ENCODE peak calls at places on chromosomes 3 and 15, in four cellular contexts. O is GM12878, T is K562, K is H1. N is an unnamed sample.

GRCh38 chr3:87397210-87397609 is 120.8 kb upstream of the POU1F1 start:
- DNase-seq in K (no peak), O (no peak), T (no peak), N (no peak)

GRCh38 chr15:40081691-40082194 is 26.9 kb downstream of the BMF start:
- DNase-seq in K (no peak), T (peak), O (no peak), N (peak)

GRCh38 chr15:68900032-68900431 is 30.3 kb upstream of the SPESP1 start:
- DNase-seq in K (no peak), T (no peak), O (no peak), N (peak)

GRCh38 chr3:136659253-136659652 is 92.9 kb downstream of the STAG1 start:
- DNase-seq in O (no peak), T (no peak), K (no peak), N (no peak)

GRCh38 chr15:63218114-63218808 is 28.9 kb downstream of the RAB8B start:
- DNase-seq in T (peak), K (no peak), O (no peak), N (peak)

GRCh38 chr15:69568621-69569020 is 116.0 kb downstream of the RPLP1 start:
- DNase-seq in T (no peak), O (no peak), K (no peak), N (no peak)

GRCh38 chr3:59056706-59057105 is 6.9 kb upstream of the CFAP20DC start:
- DNase-seq in K (no peak), O (no peak), T (no peak), N (no peak)

GRCh38 chr3:149917124-149917667 is 53.5 kb downstream of the PFN2 start:
- DNase-seq in K (no peak), T (no peak), O (no peak), N (no peak)

GRCh38 chr3:115245437-115245836 is 98.3 kb upstream of the ZBTB20 start:
- DNase-seq in O (no peak), K (no peak), T (peak), N (no peak)

GRCh38 chr3:79534732-79535131 is 233.1 kb downstream of the ROBO1 start:
- DNase-seq in O (no peak), T (no peak), K (no peak), N (no peak)

GRCh38 chr15:78739996-78740903 is 71.0 kb downstream of the ADAMTS7 start:
- DNase-seq in K (peak), T (peak), O (no peak), N (peak)

GRCh38 chr15:85494035-85494793 is 113.8 kb downstream of the AKAP13 start:
- DNase-seq in T (peak), K (no peak), O (no peak), N (no peak)

GRCh38 chr3:113245775-113246174 is 34.4 kb downstream of the BOC start:
- DNase-seq in T (no peak), O (no peak), K (no peak), N (no peak)

GRCh38 chr3:69925506-69925905 is 74.0 kb upstream of the SAMMSON start:
- DNase-seq in K (no peak), T (no peak), O (no peak), N (no peak)

GRCh38 chr3:196127308-196128040 is 45.6 kb upstream of the TFRC start:
- DNase-seq in O (no peak), K (no peak), T (peak), N (no peak)

GRCh38 chr15:80778964-80779657 is at the start of gene CEMIP:
- DNase-seq in K (peak), O (no peak), T (peak), N (peak)

GRCh38 chr15:48385431-48385830 is 54.2 kb downstream of the DUT start:
- DNase-seq in T (no peak), K (no peak), O (no peak), N (no peak)

GRCh38 chr3:149954812-149955211 is 15.9 kb downstream of the PFN2 start:
- DNase-seq in T (no peak), O (no peak), K (no peak), N (no peak)

GRCh38 chr3:136883967-136884720 is 22.1 kb downstream of the NCK1 start:
- DNase-seq in T (no peak), O (no peak), K (no peak), N (no peak)

GRCh38 chr3:77186728-77187127 is 146.8 kb downstream of the ROBO2 start:
- DNase-seq in K (no peak), O (no peak), T (no peak), N (no peak)

GRCh38 chr15:89797678-89798201 is 16.9 kb downstream of the ANPEP start:
- DNase-seq in T (no peak), K (no peak), O (no peak), N (no peak)

GRCh38 chr15:42622328-42622925 is 47.0 kb downstream of the STARD9 start:
- DNase-seq in K (no peak), O (no peak), T (peak), N (peak)

GRCh38 chr3:107621465-107621864 is 98.7 kb downstream of the BBX start:
- DNase-seq in K (no peak), T (no peak), O (no peak), N (no peak)

GRCh38 chr3:191775451-191776233 is 314.7 kb downstream of the PYDC2 start:
- DNase-seq in T (no peak), K (no peak), O (no peak), N (no peak)

GRCh38 chr3:49017646-49017977 is 768 bp downstream of the DALRD3 start:
- DNase-seq in O (no peak), T (peak), K (peak), N (no peak)

DNA sequence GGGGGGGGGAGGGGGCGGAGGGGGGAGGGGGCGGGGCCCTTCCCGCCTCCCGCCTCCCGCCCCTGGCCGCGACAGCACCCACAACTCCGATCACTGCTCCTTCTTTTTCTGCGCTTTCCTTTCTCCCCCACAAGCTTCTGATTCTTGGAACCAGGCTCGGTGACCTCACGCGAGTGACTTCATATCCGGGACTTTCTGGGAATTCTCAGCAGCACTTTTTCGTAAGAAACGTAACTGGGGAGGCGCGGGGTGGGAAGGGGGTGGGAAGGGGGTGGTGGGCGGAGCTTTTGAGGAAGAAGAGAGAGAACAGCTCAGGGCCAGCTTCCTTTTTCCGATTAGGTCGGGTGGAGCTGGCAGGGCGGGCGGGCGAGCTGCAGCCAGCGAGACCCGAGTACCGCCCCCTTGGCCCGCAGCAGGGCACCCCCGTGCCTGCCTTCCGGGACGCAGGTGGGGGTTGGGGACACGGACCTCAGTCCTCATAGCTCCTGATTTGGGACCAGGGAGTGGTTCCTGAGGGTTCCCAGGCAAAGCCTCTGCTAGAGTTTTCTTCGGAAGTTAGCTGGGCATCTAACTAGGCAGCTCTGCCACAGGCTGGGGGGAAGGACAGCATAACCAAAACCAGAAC is 14.6 kb downstream of the XIRP1 start:
- DNase-seq in T (peak), K (peak), O (peak), N (peak)
- TF ChIP-seq EZH2 in T (no peak), K (no peak), O (no peak), N (no peak)

GRCh38 chr3:123606527-123606926 is 21.7 kb upstream of the HACD2 start:
- DNase-seq in T (no peak), O (no peak), K (no peak), N (peak)

GRCh38 chr3:123605789-123606234 is 21.0 kb upstream of the HACD2 start:
- DNase-seq in K (no peak), O (peak), T (peak), N (peak)

GRCh38 chr3:123597561-123597960 is 12.7 kb upstream of the HACD2 start:
- DNase-seq in K (no peak), O (no peak), T (no peak), N (no peak)

DNA sequence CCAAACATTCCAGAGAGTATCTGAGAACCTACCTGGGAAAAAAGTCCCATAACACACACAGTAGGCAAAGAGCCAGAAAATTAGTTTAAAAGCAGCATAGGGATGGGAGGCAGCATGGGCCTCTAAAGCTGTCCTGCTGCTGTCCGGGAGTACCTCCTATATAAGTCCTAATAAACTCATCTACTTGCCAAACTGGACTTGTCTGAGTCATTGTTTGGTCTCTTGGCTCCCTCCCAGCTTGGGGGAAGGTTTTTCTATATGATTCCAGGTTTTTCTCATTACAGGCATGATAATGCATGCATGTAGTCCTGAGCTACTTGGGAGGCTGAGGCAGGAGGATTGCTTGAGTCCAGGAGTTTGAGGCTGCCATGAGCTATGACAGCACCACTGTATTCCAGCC is 17.5 kb upstream of the HACD2 start:
- DNase-seq in O (no peak), T (peak), K (no peak), N (peak)
- TF ChIP-seq RFX5 in O (no peak), T (no peak), K (no peak), N (no peak)

GRCh38 chr15:76341366-76342045 is 4.9 kb downstream of the ISL2 start:
- DNase-seq in K (peak), O (no peak), T (no peak), N (no peak)

GRCh38 chr15:76339302-76340197 is 3.0 kb downstream of the ISL2 start:
- DNase-seq in K (peak), O (no peak), T (no peak), N (no peak)

GRCh38 chr15:76340198-76340801 is 3.7 kb downstream of the ISL2 start:
- DNase-seq in T (no peak), K (peak), O (no peak), N (no peak)

GRCh38 chr15:76342046-76342381 is 5.4 kb downstream of the ISL2 start:
- DNase-seq in T (no peak), K (peak), O (no peak), N (no peak)

GRCh38 chr15:76340802-76341365 is 4.3 kb downstream of the ISL2 start:
- DNase-seq in K (peak), T (no peak), O (no peak), N (no peak)
- TF ChIP-seq EZH2 in K (peak), T (no peak), O (peak), N (no peak)

GRCh38 chr3:182327196-182327681 is 466.1 kb upstream of the ATP11B start:
- DNase-seq in K (peak), O (no peak), T (no peak), N (no peak)
- TF ChIP-seq RFX5 in K (no peak), O (no peak), T (no peak), N (no peak)

GRCh38 chr3:194330579-194330978 is 20.5 kb downstream of the CPN2 start:
- DNase-seq in K (no peak), T (no peak), O (no peak), N (no peak)

GRCh38 chr3:194330160-194330559 is 21.0 kb downstream of the CPN2 start:
- DNase-seq in K (no peak), O (no peak), T (no peak), N (no peak)

GRCh38 chr3:194333981-194334320 is 17.2 kb downstream of the CPN2 start:
- DNase-seq in K (no peak), O (no peak), T (no peak), N (no peak)

GRCh38 chr3:194332858-194333211 is 18.3 kb downstream of the CPN2 start:
- DNase-seq in O (no peak), T (no peak), K (no peak), N (peak)

GRCh38 chr3:194333212-194333980 is 17.7 kb downstream of the CPN2 start:
- DNase-seq in O (no peak), K (peak), T (peak), N (peak)
- TF ChIP-seq EZH2 in O (no peak), K (peak), T (no peak), N (no peak)

GRCh38 chr3:80668600-80669281 is 900.9 kb upstream of the ROBO1 start:
- DNase-seq in K (no peak), O (no peak), T (no peak), N (peak)

GRCh38 chr3:80668100-80668499 is 900.3 kb upstream of the ROBO1 start:
- DNase-seq in O (no peak), K (no peak), T (peak), N (no peak)

GRCh38 chr3:80663426-80663825 is 895.6 kb upstream of the ROBO1 start:
- DNase-seq in K (no peak), T (no peak), O (no peak), N (no peak)
- TF ChIP-seq RFX5 in K (no peak), T (no peak), O (no peak), N (no peak)

DNA sequence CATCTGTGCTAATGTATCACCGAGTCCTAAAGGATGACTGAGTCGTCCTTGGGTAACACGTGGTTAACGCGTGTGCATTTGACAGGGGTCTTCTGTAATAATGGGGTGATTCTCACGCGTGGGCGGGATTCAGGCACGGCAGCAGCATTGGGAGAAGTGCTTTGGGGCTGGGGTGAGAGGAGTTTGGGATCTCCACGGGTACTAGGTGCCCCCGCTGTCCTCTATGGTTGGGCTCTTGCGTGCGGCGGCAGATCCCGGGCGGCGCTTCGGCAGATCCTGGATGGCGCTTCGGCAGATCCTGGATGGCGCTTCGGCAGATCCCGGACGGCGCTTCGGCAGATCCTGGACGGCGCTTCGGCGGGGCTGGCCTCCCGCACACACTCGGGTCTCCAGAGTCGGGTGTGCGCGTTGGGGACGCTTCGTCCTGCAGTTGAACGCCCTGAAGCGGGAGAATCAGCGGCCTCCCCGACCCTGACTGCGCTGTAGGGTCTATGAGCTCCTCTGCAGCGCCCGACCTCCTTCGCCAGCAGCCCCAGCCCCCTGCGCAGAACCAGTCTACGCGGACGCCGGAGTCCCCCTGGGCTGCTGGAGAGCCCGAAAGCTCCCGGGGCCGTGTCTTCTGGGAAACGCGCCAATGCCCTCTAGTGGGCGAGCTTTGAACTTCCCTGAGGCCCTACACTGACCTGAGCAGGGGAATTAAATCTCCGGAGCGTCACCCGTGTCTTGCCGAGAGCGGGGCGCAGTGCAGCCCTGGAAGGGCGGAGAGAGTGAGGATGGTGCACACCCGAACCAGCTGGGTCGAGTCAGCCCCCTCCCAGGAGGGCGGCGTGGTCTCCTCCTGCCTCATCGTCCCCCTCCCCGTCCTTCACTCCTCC is 48.1 kb upstream of the EPHB3 start:
- DNase-seq in K (peak), T (peak), O (peak), N (peak)
- TF ChIP-seq EZH2 in K (peak), T (no peak), O (no peak), N (peak)

DNA sequence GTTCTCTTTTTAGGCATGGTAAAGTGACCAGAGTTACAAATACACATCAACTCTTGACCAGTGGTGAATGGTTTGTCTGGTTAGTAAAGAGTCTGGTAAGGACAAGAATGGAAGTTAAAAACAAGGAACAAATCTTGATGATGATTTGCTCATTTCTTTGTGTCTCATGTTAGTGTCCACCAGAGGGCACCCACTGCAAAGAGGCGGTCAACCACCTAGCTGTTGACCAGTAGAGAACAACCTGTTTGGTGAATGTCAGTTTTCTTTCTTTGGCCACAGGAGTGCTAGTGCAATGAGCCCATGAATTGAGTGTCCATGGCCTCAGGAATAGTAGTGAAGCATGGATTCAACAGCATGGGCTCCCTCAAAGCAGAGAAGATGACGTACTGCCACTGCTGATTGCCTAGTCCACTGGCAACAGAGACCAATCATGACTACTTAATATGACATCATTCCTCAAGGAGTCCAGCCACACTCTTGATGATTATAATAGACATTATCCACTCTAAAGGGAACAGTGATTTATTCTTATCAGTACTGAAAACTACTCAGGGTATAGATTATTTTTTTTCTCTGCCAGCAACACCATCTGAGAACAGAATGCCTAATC is 10.7 kb upstream of the CNTN6 start:
- DNase-seq in T (peak), K (peak), O (no peak), N (peak)
- TF ChIP-seq RFX5 in T (no peak), K (no peak), O (no peak), N (no peak)

GRCh38 chr3:128491071-128491899 is 1.7 kb downstream of the GATA2 start:
- DNase-seq in T (peak), O (no peak), K (peak), N (no peak)

GRCh38 chr3:128492353-128493220 is at the start of gene GATA2:
- DNase-seq in K (peak), O (no peak), T (peak), N (no peak)

GRCh38 chr3:128493221-128494151 is 485 bp upstream of the GATA2 start:
- DNase-seq in K (peak), T (peak), O (no peak), N (no peak)

GRCh38 chr3:128490650-128491070 is 2.3 kb downstream of the GATA2 start:
- DNase-seq in K (no peak), O (no peak), T (no peak), N (no peak)

GRCh38 chr3:128491900-128492352 is 1.1 kb downstream of the GATA2 start:
- DNase-seq in T (no peak), K (no peak), O (no peak), N (no peak)
- TF ChIP-seq EZH2 in T (no peak), K (peak), O (peak), N (no peak)

N was measured in HepG2.